ENCODE peak calls at places on chromosomes 3 and 15, in nine cellular contexts. M, U, T, W, N, Y, V, A and L are unnamed samples.

GRCh38 chr15:87944051-87944450 is 312.5 kb downstream of the NTRK3 start:
- DNase-seq in M (no peak), U (no peak), T (no peak), W (no peak), N (no peak), Y (no peak), V (no peak), A (no peak), L (no peak)

GRCh38 chr3:150917941-150918340 is 12.7 kb upstream of the MINDY4B start:
- DNase-seq in M (no peak), U (no peak), T (no peak), W (no peak), N (no peak), Y (no peak), V (no peak), A (no peak), L (no peak)

GRCh38 chr15:73942751-73943270 is 16.5 kb downstream of the LOXL1 start:
- DNase-seq in M (no peak), U (no peak), T (no peak), W (peak), N (no peak), Y (no peak), V (no peak), A (no peak), L (no peak)

GRCh38 chr3:53495091-53495517 is 693 bp downstream of the CACNA1D start:
- DNase-seq in M (peak), U (no peak), T (no peak), W (no peak), N (no peak), Y (no peak), V (peak), A (no peak), L (peak)

GRCh38 chr15:57321485-57321884 is 54.8 kb upstream of the CGNL1 start:
- DNase-seq in M (no peak), U (no peak), T (no peak), W (peak), N (no peak), Y (no peak), V (no peak), A (no peak), L (no peak)

GRCh38 chr3:128603811-128604447 is 46.7 kb downstream of the RPN1 start:
- DNase-seq in M (no peak), U (no peak), T (no peak), W (no peak), N (no peak), Y (no peak), V (no peak), A (no peak), L (no peak)

GRCh38 chr3:156298938-156299337 is 178.6 kb downstream of the KCNAB1 start:
- DNase-seq in M (peak), U (no peak), T (no peak), W (no peak), N (no peak), Y (no peak), V (no peak), A (no peak), L (no peak)

GRCh38 chr3:122952509-122952908 is 75.1 kb downstream of the SEMA5B start:
- DNase-seq in M (no peak), U (no peak), T (no peak), W (no peak), N (no peak), Y (peak), V (peak), A (no peak), L (peak)

GRCh38 chr3:142117052-142117451 is 32.3 kb downstream of the TFDP2 start:
- DNase-seq in M (no peak), U (peak), T (no peak), W (no peak), N (no peak), Y (peak), V (no peak), A (no peak), L (no peak)

GRCh38 chr3:127998596-127998995 is 53.6 kb upstream of the SEC61A1 start:
- DNase-seq in M (no peak), U (no peak), T (no peak), W (no peak), N (no peak), Y (no peak), V (no peak), A (no peak), L (no peak)

GRCh38 chr3:89098964-89099585 is 8.3 kb upstream of the EPHA3 start:
- DNase-seq in M (peak), U (peak), T (no peak), W (no peak), N (peak), Y (peak), V (peak), A (peak), L (peak)

GRCh38 chr3:141728355-141728892 is 9.7 kb upstream of the RNF7 start:
- DNase-seq in M (no peak), U (no peak), T (no peak), W (no peak), N (no peak), Y (no peak), V (no peak), A (no peak), L (no peak)

GRCh38 chr3:111047053-111047452 is 24.6 kb upstream of the NECTIN3 start:
- DNase-seq in M (no peak), U (no peak), T (no peak), W (no peak), N (no peak), Y (no peak), V (no peak), A (no peak), L (peak)

GRCh38 chr15:41965441-41966413 is 6.6 kb downstream of the EHD4 start:
- DNase-seq in M (no peak), U (peak), T (no peak), W (peak), N (no peak), Y (peak), V (no peak), A (peak), L (no peak)

GRCh38 chr3:147411235-147411607 is 2.1 kb downstream of the ZIC1 start:
- DNase-seq in M (no peak), U (peak), T (no peak), W (no peak), N (no peak), Y (no peak), V (peak), A (no peak), L (peak)
- H3K4me3 ChIP-seq in M (no peak), U (peak), T (peak), W (peak), N (peak), Y (peak), V (no peak), A (peak), L (no peak)

GRCh38 chr3:171458056-171458856 is 1.9 kb downstream of the TNIK start:
- DNase-seq in M (peak), U (no peak), T (no peak), W (peak), N (no peak), Y (no peak), V (peak), A (no peak), L (peak)
- H3K4me3 ChIP-seq in M (no peak), U (peak), T (peak), W (peak), N (peak), Y (peak), V (peak), A (no peak), L (peak)

DNA sequence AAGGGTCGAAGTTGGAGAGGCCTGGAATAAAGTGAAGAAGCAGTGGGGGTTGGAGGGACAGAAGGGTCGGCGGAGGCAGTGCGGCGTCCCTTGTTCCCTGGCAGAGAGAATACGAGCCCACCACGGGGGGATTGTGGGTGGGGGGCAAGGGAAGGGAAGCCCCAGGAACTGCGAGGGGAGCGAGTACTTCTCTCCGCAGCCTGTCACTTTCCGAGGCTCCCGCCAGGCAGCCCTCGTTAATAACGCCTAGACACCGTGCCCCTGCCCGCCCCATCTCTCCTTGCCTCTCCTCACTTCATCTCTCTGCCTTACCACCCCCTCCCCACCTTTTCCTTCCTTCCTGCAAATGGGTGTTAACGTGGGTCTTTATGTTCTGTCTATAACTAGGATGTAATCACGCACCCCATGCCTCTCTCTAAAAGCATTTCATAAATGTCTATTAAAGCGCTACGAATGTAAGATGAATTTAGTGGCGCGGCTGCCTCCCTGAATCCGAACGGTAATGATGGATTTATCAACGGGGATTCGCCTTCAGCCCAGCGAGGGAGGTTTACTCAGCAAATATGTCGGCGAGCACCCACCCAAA is 13.7 kb downstream of the NR2F2 start:
- DNase-seq in M (no peak), U (no peak), T (no peak), W (no peak), N (no peak), Y (peak), V (peak), A (no peak), L (peak)
- H3K4me3 ChIP-seq in M (no peak), U (peak), T (no peak), W (peak), N (peak), Y (peak), V (peak), A (no peak), L (peak)

GRCh38 chr3:29318251-29318650 is 37.4 kb downstream of the RBMS3 start:
- DNase-seq in M (no peak), U (no peak), T (no peak), W (no peak), N (no peak), Y (no peak), V (no peak), A (no peak), L (no peak)

GRCh38 chr3:29319798-29320197 is 38.9 kb downstream of the RBMS3 start:
- DNase-seq in M (no peak), U (no peak), T (no peak), W (no peak), N (no peak), Y (peak), V (no peak), A (no peak), L (no peak)

GRCh38 chr3:29322586-29322985 is 41.7 kb downstream of the RBMS3 start:
- DNase-seq in M (no peak), U (no peak), T (no peak), W (no peak), N (no peak), Y (no peak), V (no peak), A (no peak), L (no peak)

GRCh38 chr3:29317659-29318173 is 36.8 kb downstream of the RBMS3 start:
- DNase-seq in M (no peak), U (no peak), T (no peak), W (no peak), N (no peak), Y (no peak), V (no peak), A (no peak), L (no peak)

DNA sequence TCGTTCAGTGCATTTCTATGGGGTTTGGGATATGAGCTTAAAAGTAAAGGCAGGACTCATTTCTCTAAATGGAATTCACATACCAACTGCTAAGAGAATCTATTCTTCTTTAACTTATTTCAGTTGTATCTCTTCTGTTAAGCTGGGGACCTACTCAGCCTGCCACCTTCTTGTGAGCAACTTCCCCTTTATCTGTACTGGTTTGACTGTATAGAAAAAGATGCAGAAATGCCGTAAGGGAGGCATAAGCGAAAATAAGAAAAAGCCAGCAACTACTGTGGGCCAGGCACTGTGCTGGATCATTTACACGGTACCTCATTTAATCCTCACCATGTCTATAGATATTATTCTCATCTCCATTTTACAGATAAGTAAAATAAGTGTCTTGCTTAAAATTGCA is 38.4 kb downstream of the RBMS3 start:
- DNase-seq in M (no peak), U (no peak), T (no peak), W (no peak), N (no peak), Y (no peak), V (no peak), A (no peak), L (no peak)
- H3K4me3 ChIP-seq in M (no peak), U (no peak), T (no peak), W (no peak), N (no peak), Y (no peak), V (no peak), A (no peak), L (no peak)

GRCh38 chr15:64930778-64931240 is 19.1 kb downstream of the ANKDD1A start:
- DNase-seq in M (no peak), U (peak), T (no peak), W (no peak), N (no peak), Y (peak), V (no peak), A (peak), L (no peak)
- H3K4me3 ChIP-seq in M (no peak), U (no peak), T (no peak), W (no peak), N (no peak), Y (no peak), V (no peak), A (no peak), L (no peak)